ENCODE peak calls at places on chromosomes 16 and 17, in four cellular contexts. O is ovary; U is activated T-cell treated with anti-CD3 and anti-CD28 coated beads, Interleukin-2, amount 50 U/mL, for 72 hours; A is substantia nigra. T is an unnamed sample.
A peak's percentile ranks its signal among the peaks of the same experiment; 100 is the strongest.

GRCh38 chr17:10198509-10199249 is at the start of gene GAS7:
- DNase-seq in O (peak; percentile 73), U (peak; percentile 28), A (peak; percentile 74), T (peak; percentile 78)

GRCh38 chr17:33661975-33662374 is 368.9 kb upstream of the ASIC2 start:
- DNase-seq in O (no peak), U (no peak), A (no peak), T (no peak)

GRCh38 chr16:89040861-89041570 is 52.6 kb upstream of the ACSF3 start:
- DNase-seq in O (no peak), U (no peak), A (no peak), T (no peak)

GRCh38 chr16:86211800-86212199 is 298.5 kb upstream of the FOXF1 start:
- DNase-seq in O (no peak), U (no peak), A (no peak), T (no peak)

GRCh38 chr17:3893003-3893719 is at the start of gene CAMKK1:
- DNase-seq in O (peak; percentile 88), U (peak; percentile 94), A (peak; percentile 91), T (peak; percentile 86)

GRCh38 chr17:76753061-76753961 is 15.4 kb downstream of the MFSD11 start:
- DNase-seq in O (no peak), U (no peak), A (no peak), T (no peak)

GRCh38 chr17:49093131-49093530 is 39.4 kb upstream of the B4GALNT2 start:
- DNase-seq in O (no peak), U (no peak), A (no peak), T (no peak)

GRCh38 chr17:33109331-33110072 is 117.9 kb downstream of the SPACA3 start:
- DNase-seq in O (no peak), U (no peak), A (no peak), T (no peak)